ENCODE peak calls at places on chromosomes 7 and 10, in six cellular contexts. F, N, G, E, X and O are unnamed samples.

GRCh38 chr10:63738410-63738809 is 217.2 kb downstream of the REEP3 start:
- DNase-seq in G (no peak), E (peak), F (no peak), X (no peak), N (peak), O (no peak)

GRCh38 chr10:22320591-22321155 is at the start of gene BMI1:
- DNase-seq in X (peak), N (peak), F (no peak), G (peak), E (peak), O (peak)

GRCh38 chr7:5414876-5415275 is 8.8 kb downstream of the TNRC18 start:
- DNase-seq in F (no peak), E (no peak), N (no peak), X (peak), G (no peak), O (no peak)

GRCh38 chr10:17599089-17599488 is 18.1 kb downstream of the HACD1 start:
- DNase-seq in X (no peak), E (peak), N (no peak), F (no peak), G (no peak), O (no peak)

GRCh38 chr10:99872367-99873162 is 90.1 kb downstream of the ABCC2 start:
- DNase-seq in N (no peak), X (no peak), G (no peak), E (peak), F (no peak), O (no peak)

GRCh38 chr10:114372179-114372578 is 32.1 kb downstream of the AFAP1L2 start:
- DNase-seq in N (no peak), X (no peak), G (no peak), F (no peak), E (peak), O (no peak)

GRCh38 chr7:110090113-110090820 is 1000.7 kb upstream of the LRRN3 start:
- DNase-seq in G (no peak), X (no peak), E (peak), F (no peak), N (no peak), O (no peak)

GRCh38 chr7:16422100-16422430 is 727 bp upstream of the CRPPA start:
- DNase-seq in N (no peak), G (no peak), F (no peak), X (no peak), E (no peak), O (no peak)

GRCh38 chr7:17598846-17599245 is 300.4 kb downstream of the AHR start:
- DNase-seq in X (no peak), N (no peak), E (no peak), F (no peak), G (no peak), O (no peak)

GRCh38 chr10:101224910-101225823 is 4.1 kb downstream of the LBX1 start:
- DNase-seq in F (no peak), N (no peak), X (no peak), E (no peak), G (no peak), O (no peak)

GRCh38 chr7:4131043-4131442 is 551.1 kb upstream of the FOXK1 start:
- DNase-seq in X (no peak), F (no peak), E (no peak), G (no peak), N (no peak), O (no peak)

GRCh38 chr10:14409247-14409646 is 78.5 kb upstream of the FRMD4A start:
- DNase-seq in X (no peak), G (no peak), N (no peak), E (no peak), F (no peak), O (no peak)

GRCh38 chr7:101137651-101138148 is 10.8 kb downstream of the SERPINE1 start:
- DNase-seq in N (no peak), F (no peak), X (no peak), E (no peak), G (no peak), O (no peak)

GRCh38 chr10:79487296-79488194 is 24.8 kb upstream of the EIF5AL1 start:
- DNase-seq in F (no peak), E (peak), N (peak), X (peak), G (peak), O (peak)

GRCh38 chr7:103343758-103344452 is 662 bp downstream of the DNAJC2 start:
- DNase-seq in N (no peak), F (peak), G (no peak), E (peak), X (no peak), O (no peak)

GRCh38 chr7:8133955-8134733 is 127.8 kb downstream of the ICA1 start:
- DNase-seq in F (no peak), X (peak), G (no peak), E (no peak), N (no peak), O (no peak)

GRCh38 chr10:10798021-10798420 is 219.7 kb upstream of the CELF2 start:
- DNase-seq in F (no peak), X (no peak), G (no peak), E (no peak), N (no peak), O (no peak)

GRCh38 chr10:118763202-118763988 is 8.6 kb upstream of the CACUL1 start:
- DNase-seq in N (no peak), G (no peak), F (no peak), E (no peak), X (peak), O (no peak)

GRCh38 chr7:149496642-149497391 is 792 bp downstream of the ZNF746 start:
- DNase-seq in N (peak), F (no peak), E (peak), G (peak), X (peak), O (no peak)

GRCh38 chr7:10282909-10283308 is 690.8 kb upstream of the PHF14 start:
- DNase-seq in E (no peak), X (no peak), N (no peak), G (no peak), F (no peak), O (no peak)

GRCh38 chr10:93993782-93994668 is at the start of gene PLCE1:
- DNase-seq in G (no peak), X (peak), N (peak), E (peak), F (no peak), O (peak)

GRCh38 chr7:158924956-158925355 is 68.6 kb downstream of the DYNC2I1 start:
- DNase-seq in G (no peak), X (no peak), F (no peak), E (no peak), N (no peak), O (no peak)

GRCh38 chr7:158931899-158932298 is 75.5 kb downstream of the DYNC2I1 start:
- DNase-seq in G (no peak), E (no peak), N (no peak), F (no peak), X (no peak), O (no peak)

GRCh38 chr7:158933468-158934139 is 77.2 kb downstream of the DYNC2I1 start:
- DNase-seq in F (no peak), G (no peak), X (no peak), N (no peak), E (no peak), O (no peak)

GRCh38 chr7:158926348-158926747 is 70.0 kb downstream of the DYNC2I1 start:
- DNase-seq in N (no peak), F (no peak), X (no peak), G (no peak), E (no peak), O (no peak)

DNA sequence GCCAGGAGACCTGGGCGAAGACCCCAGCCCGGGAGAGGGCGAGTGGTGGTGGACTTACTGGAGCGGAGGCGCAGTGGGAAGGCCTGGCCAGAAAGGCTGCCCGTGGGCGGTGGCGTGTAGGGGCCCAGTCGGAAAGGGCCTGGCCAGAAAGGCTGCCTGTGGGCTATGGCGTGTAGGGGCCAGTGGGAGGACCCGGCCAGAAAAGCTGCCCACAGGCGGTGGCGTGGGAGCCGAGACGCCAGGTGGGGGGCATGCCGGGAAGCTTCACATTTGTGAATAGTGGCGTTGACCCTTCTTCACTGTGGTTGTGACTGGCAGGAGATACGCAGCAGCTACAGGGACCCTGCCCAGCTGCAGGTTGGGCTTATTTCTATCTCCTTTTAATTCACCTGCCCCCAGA is 72.9 kb downstream of the DYNC2I1 start:
- DNase-seq in G (no peak), E (no peak), F (no peak), X (no peak), N (no peak), O (no peak)
- TF ChIP-seq CTCF in G (no peak), E (no peak), F (no peak), X (no peak), N (no peak), O (no peak)

DNA sequence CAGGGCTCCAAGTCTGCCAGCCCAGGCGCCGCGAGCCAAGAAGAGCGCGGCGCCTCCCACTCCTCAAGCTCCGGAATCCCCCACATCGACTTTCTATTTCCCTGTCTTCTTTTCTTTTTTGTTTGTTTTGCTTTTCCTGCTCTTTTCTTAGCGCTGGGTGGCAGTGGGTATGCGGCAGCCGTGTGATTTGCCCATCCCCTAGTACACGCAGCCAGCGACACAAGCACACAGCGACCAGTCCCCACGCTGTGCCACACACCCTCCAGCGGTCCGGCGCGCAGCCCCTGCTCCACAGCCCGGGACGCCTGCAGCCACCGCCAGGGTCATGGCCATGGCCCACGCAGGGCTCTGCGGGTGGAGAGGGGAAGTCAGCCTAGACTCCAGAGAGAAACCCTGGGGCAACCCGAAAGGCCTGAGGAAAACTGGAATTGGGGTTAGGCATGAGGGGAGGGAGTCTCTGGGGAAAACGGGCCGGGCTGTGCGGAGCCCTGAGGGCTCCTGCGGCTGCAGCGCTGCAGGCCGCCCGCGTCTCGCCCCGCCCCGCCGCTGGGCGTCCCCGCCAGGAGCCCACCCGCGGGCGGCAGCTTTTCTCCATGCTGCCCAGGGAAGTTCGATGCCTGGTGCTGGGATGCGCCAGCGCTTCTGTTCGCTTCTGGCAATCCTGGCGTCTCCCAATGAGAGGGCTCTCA is 2.5 kb downstream of the CHRM2 start:
- DNase-seq in N (peak), G (no peak), E (no peak), F (no peak), X (no peak), O (peak)
- TF ChIP-seq CTCF in N (no peak), G (no peak), E (no peak), F (no peak), X (no peak), O (no peak)

GRCh38 chr7:155372782-155373358 is 75.2 kb downstream of the INSIG1 start:
- DNase-seq in E (no peak), N (no peak), F (no peak), G (no peak), X (no peak), O (no peak)
- TF ChIP-seq CTCF in E (no peak), N (no peak), F (no peak), G (peak), X (no peak), O (no peak)

DNA sequence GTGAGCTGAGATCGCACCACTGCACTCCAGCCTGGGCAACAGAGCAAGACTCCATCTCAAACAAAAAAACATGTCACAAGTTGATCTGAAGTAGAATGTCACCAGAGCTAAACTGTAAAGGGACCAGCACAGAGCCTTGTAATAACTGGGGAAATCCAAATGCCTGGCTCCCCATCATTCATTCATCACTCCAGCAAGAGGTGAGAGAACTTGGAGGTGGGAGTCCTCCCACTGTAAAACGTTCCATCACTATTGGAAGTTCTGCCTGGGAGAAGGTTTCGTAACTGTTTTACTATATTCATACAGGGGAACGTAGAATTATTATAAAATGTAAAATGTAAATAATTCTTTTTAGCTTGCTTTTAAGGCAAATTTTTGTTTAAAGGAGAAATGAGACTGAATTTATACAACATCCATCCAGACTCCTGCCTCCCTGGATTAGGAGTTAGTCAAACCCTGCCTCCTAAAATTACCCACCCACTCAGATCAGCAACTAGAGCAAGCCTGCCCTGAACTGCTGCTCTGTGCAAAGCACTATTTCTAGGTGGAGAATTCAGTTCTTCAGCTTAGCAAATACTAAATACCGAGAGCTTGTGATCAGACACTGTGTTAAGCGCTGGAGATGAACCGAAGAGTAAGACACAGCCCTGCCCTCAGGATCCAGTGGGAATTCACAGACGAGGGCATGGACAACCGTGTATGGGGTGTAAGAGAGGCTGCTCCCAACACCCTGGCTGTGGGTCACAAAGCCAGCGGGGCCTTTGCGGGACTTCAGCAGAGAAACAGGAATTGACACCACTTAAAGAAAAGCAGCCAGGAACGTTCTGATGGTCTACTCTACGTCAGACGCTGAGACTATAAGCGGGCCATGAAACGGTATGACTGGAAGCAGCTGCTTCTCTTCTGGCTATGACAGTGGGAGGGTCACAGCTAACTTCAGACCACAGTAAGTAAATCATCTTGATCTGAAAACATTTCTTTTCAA is 208.3 kb downstream of the ZMYND11 start:
- DNase-seq in E (no peak), G (no peak), N (no peak), X (no peak), F (no peak), O (no peak)
- TF ChIP-seq CTCF in E (no peak), G (no peak), N (no peak), X (no peak), F (no peak), O (no peak)